ENCODE peak calls at places on chromosomes 16 and 17, in five cellular contexts. L, P, J, V and R are unnamed samples.

GRCh38 chr17:71649986-71650385 is 470.8 kb upstream of the SOX9 start:
- DNase-seq in L (peak; percentile 7), P (no peak), J (no peak), V (no peak), R (no peak)

GRCh38 chr16:66131156-66131807 is 235.2 kb upstream of the CDH5 start:
- DNase-seq in L (peak; percentile 31), P (no peak), J (no peak), V (no peak), R (no peak)

GRCh38 chr16:46970089-46970488 is 3.4 kb downstream of the DNAJA2 start:
- DNase-seq in L (no peak), P (no peak), J (no peak), V (no peak), R (no peak)

GRCh38 chr16:64589836-64590235 is 532.0 kb downstream of the CDH11 start:
- DNase-seq in L (peak; percentile 91), P (no peak), J (no peak), V (no peak), R (no peak)

GRCh38 chr17:71304498-71305158 is 816.2 kb upstream of the SOX9 start:
- DNase-seq in L (no peak), P (no peak), J (no peak), V (no peak), R (no peak)

GRCh38 chr17:78272181-78272913 is 40.9 kb downstream of the TMEM235 start:
- DNase-seq in L (peak; percentile 63), P (no peak), J (no peak), V (peak; percentile 55), R (no peak)

GRCh38 chr16:71676236-71676635 is 48.3 kb downstream of the PHLPP2 start:
- DNase-seq in L (no peak), P (no peak), J (no peak), V (no peak), R (no peak)

GRCh38 chr16:19853132-19853972 is 31.3 kb downstream of the GPRC5B start:
- DNase-seq in L (no peak), P (no peak), J (no peak), V (no peak), R (no peak)

GRCh38 chr17:68707032-68707431 is 105.9 kb upstream of the FAM20A start:
- DNase-seq in L (peak; percentile 33), P (no peak), J (no peak), V (no peak), R (no peak)

GRCh38 chr17:29709861-29710849 is 87.4 kb upstream of the CORO6 start:
- DNase-seq in L (peak; percentile 52), P (no peak), J (no peak), V (no peak), R (no peak)

GRCh38 chr17:7221281-7222092 is 1.7 kb downstream of the ACADVL start:
- DNase-seq in L (no peak), P (no peak), J (no peak), V (no peak), R (no peak)

GRCh38 chr17:7219812-7220592 is at the start of the genes ACADVL and DLG4:
- DNase-seq in L (peak; percentile 85), P (peak; percentile 59), J (peak; percentile 80), V (peak; percentile 84), R (peak; percentile 77)

GRCh38 chr17:7219434-7219811 is 213 bp downstream of the DLG4 start:
- DNase-seq in L (no peak), P (no peak), J (no peak), V (no peak), R (no peak)

GRCh38 chr17:7222093-7222971 is 2.6 kb downstream of the ACADVL start:
- DNase-seq in L (no peak), P (no peak), J (no peak), V (no peak), R (no peak)

DNA sequence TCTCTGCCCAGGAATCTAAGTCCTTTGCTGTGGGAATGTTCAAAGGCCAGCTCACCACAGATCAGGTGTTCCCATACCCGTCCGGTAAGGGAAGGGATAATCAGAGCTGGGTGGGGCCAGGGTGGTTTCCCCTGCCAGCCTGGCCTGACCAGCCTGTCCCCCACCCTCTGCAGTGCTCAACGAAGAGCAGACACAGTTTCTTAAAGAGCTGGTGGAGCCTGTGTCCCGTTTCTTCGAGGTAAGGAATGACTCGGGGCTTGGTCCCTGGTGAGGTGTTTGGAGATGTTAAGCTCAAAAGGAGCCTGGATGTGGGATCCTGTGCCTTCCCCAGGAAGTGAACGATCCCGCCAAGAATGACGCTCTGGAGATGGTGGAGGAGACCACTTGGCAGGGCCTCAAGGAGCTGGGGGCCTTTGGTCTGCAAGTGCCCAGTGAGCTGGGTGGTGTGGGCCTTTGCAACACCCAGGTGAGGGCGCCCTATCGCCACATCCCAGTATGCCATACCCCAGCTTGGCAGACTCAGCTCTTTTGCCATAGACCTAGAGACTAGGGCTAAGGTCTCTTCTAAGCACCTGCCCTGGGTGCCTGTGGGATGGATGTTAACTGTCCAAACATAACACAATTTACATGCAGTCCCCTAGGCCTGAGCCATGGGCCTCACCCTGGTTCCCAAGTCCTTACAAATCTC is 999 bp downstream of the ACADVL start:
- DNase-seq in L (peak; percentile 69), P (no peak), J (no peak), V (peak; percentile 60), R (peak; percentile 41)
- TF ChIP-seq CTCF in L (peak; percentile 53), P (peak; percentile 48), J (peak; percentile 56), V (no peak), R (peak; percentile 23)

GRCh38 chr16:63461248-63461841 is 1425.1 kb upstream of the CDH8 start:
- DNase-seq in L (peak; percentile 71), P (peak; percentile 12), J (peak; percentile 30), V (no peak), R (no peak)
- TF ChIP-seq CTCF in L (peak; percentile 30), P (peak; percentile 75), J (peak; percentile 77), V (no peak), R (no peak)

GRCh38 chr16:15482068-15482747 is 47.8 kb downstream of the BMERB1 start:
- DNase-seq in L (peak; percentile 97), P (no peak), J (no peak), V (peak; percentile 86), R (no peak)
- TF ChIP-seq CTCF in L (peak; percentile 22), P (no peak), J (no peak), V (no peak), R (no peak)

DNA sequence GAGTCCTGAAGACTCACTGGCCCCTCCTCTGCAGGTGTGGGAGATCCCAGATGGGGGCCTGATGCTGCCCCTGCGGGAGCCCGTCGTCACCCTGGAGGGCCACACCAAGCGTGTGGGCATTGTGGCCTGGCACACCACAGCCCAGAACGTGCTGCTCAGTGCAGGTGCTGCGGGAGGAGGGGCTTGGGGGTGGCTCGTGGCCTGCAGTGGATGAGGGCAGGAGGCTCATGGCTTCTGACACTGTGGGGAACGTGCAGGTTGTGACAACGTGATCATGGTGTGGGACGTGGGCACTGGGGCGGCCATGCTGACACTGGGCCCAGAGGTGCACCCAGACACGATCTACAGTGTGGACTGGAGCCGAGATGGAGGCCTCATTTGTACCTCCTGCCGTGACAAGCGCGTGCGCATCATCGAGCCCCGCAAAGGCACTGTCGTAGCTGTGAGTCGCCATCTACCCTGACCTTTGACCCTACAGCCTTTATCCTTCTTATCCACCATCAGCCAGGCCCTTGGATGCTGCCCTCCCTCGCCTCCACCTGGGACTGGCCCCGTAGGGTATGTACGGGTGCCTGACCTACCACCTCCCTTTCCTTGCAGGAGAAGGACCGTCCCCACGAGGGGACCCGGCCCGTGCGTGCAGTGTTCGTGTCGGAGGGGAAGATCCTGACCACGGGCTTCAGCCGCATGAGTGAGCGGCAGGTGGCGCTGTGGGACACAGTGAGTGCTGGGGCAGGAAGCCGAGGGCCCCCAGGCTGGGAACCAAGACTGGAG is 3.6 kb downstream of the CORO1A start:
- DNase-seq in L (peak; percentile 45), P (peak; percentile 49), J (peak; percentile 51), V (no peak), R (peak; percentile 90)
- TF ChIP-seq CTCF in L (peak; percentile 74), P (peak; percentile 63), J (peak; percentile 60), V (no peak), R (peak; percentile 78)

DNA sequence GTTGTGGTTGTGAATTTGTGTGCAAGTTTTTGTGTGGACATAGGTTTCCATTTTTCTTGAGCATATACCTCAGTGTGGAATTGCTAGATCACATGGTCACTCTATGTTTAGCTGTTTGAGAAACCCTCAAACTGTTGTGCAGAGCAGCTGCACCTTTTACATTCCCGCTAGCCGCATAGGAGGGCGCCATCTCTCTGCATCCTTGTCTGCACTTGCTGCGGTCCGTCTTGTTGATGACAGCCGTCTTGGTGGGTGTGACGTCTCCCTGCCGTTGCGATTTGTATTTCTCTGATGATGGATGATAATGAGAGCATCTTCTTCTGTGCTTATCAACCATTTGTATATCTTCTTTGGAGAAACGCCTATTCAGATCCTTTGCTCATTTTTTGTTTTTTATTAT is 25.1 kb upstream of the IL17C start:
- DNase-seq in L (no peak), P (no peak), J (no peak), V (no peak), R (no peak)
- TF ChIP-seq CTCF in L (no peak), P (no peak), J (no peak), V (no peak), R (no peak)

GRCh38 chr16:3283525-3284447 is 495 bp downstream of the ZNF263 start:
- DNase-seq in L (peak; percentile 9), P (peak; percentile 9), J (no peak), V (no peak), R (no peak)

GRCh38 chr16:3281222-3281621 is 2.1 kb upstream of the ZNF263 start:
- DNase-seq in L (no peak), P (no peak), J (no peak), V (no peak), R (no peak)

GRCh38 chr16:3282103-3282746 is 1.1 kb upstream of the ZNF263 start:
- DNase-seq in L (no peak), P (peak; percentile 43), J (no peak), V (peak; percentile 61), R (no peak)

GRCh38 chr16:3282747-3283524 is at the start of gene ZNF263:
- DNase-seq in L (peak; percentile 99), P (peak; percentile 82), J (peak; percentile 83), V (peak; percentile 98), R (peak; percentile 87)

DNA sequence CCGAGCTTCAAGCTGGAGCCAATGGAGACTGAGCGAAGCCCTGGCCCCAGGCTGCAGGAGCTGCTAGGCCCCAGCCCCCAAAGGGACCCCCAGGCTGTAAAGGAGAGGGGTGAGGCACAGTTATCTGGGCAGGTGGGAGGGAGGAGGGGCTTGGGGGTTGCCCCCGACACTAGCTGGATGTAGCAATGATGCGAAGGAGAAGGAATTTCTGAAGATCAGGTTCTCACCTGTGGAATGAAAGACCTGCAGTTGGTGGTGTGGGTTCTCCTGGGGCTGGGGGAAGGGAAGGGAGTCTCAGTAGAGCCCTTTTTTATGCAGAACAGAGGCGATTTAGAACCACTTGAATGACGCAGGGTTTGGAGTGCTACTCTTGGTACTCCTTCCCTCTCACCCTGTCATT is 1.8 kb downstream of the ZNF263 start:
- DNase-seq in L (no peak), P (no peak), J (no peak), V (no peak), R (no peak)
- TF ChIP-seq CTCF in L (no peak), P (no peak), J (no peak), V (no peak), R (no peak)